ENCODE peak calls at places on chromosomes 16 and 17, in five cellular contexts. H is A549, V is HFF-Myc, Z is H9, Q is A673. A is an unnamed sample.
A peak's percentile ranks its signal among the peaks of the same experiment; 100 is the strongest.

GRCh38 chr17:41537990-41538389 is 9.9 kb upstream of the KRT19 start:
- DNase-seq in Q (no peak), H (no peak), Z (no peak), V (no peak), A (no peak)

GRCh38 chr16:57590654-57591085 is 37.8 kb upstream of the ADGRG1 start:
- DNase-seq in Z (no peak), H (peak; percentile 44), V (no peak), Q (peak; percentile 48), A (peak; percentile 66)

GRCh38 chr17:15351925-15352324 is 10.5 kb upstream of the TEKT3 start:
- DNase-seq in H (peak; percentile 76), Z (no peak), Q (no peak), V (no peak), A (peak; percentile 86)

GRCh38 chr16:56643080-56643778 is 4.8 kb downstream of the MT1A start:
- DNase-seq in V (no peak), H (peak; percentile 85), Z (peak; percentile 79), Q (peak; percentile 37), A (peak; percentile 69)

GRCh38 chr17:27878776-27879562 is 14.2 kb downstream of the LYRM9 start:
- DNase-seq in Z (no peak), V (no peak), Q (no peak), H (no peak), A (no peak)

GRCh38 chr16:12256880-12257279 is 280.3 kb downstream of the SNX29 start:
- DNase-seq in H (no peak), Q (no peak), V (no peak), Z (no peak), A (no peak)

GRCh38 chr17:39813631-39814030 is 50.5 kb downstream of the IKZF3 start:
- DNase-seq in Q (no peak), Z (no peak), H (no peak), V (no peak), A (no peak)

GRCh38 chr17:42387663-42388380 is 420 bp downstream of the STAT3 start:
- DNase-seq in V (no peak), Q (peak; percentile 52), Z (peak; percentile 87), H (no peak), A (peak; percentile 34)

GRCh38 chr17:45907720-45908395 is 13.5 kb downstream of the MAPT start:
- DNase-seq in Z (peak; percentile 27), V (no peak), Q (no peak), H (no peak), A (no peak)

GRCh38 chr17:21029032-21029431 is 13.8 kb downstream of the USP22 start:
- DNase-seq in Q (no peak), H (peak; percentile 30), V (no peak), Z (no peak), A (peak; percentile 86)

A was measured in AG20443.